ENCODE peak calls at places on chromosomes 12 and 14, in four cellular contexts. U, R, F and E are unnamed samples.

GRCh38 chr12:108029081-108029790 is 99.9 kb upstream of the WSCD2 start:
- DNase-seq in U (no peak), R (no peak), F (no peak), E (no peak)

GRCh38 chr14:74825008-74825407 is 50.9 kb downstream of the PROX2 start:
- DNase-seq in U (no peak), R (no peak), F (no peak), E (no peak)

GRCh38 chr12:22231836-22232235 is 102.7 kb downstream of the ST8SIA1 start:
- DNase-seq in U (no peak), R (no peak), F (no peak), E (no peak)

GRCh38 chr12:34398706-34399630 is 376.7 kb downstream of the ALG10 start:
- DNase-seq in U (no peak), R (no peak), F (peak), E (no peak)

GRCh38 chr14:32043624-32044023 is 33.5 kb upstream of the ARHGAP5 start:
- DNase-seq in U (no peak), R (no peak), F (no peak), E (no peak)

GRCh38 chr14:37122288-37122687 is 50.1 kb downstream of the SLC25A21 start:
- DNase-seq in U (peak), R (peak), F (no peak), E (peak)

GRCh38 chr12:89393551-89394121 is 41.3 kb upstream of the DUSP6 start:
- DNase-seq in U (no peak), R (no peak), F (no peak), E (no peak)

GRCh38 chr12:105228494-105228893 is 7.5 kb downstream of the APPL2 start:
- DNase-seq in U (no peak), R (no peak), F (no peak), E (no peak)

GRCh38 chr14:68094158-68094557 is 274.6 kb downstream of the RAD51B start:
- DNase-seq in U (no peak), R (no peak), F (no peak), E (no peak)

GRCh38 chr12:68349083-68349700 is 17.0 kb upstream of the MDM1 start:
- DNase-seq in U (no peak), R (no peak), F (no peak), E (peak)

GRCh38 chr14:63308723-63309317 is 9.9 kb downstream of the GPHB5 start:
- DNase-seq in U (no peak), R (peak), F (no peak), E (peak)

GRCh38 chr14:52949711-52950409 is 990 bp downstream of the FERMT2 start:
- DNase-seq in U (no peak), R (peak), F (no peak), E (peak)

GRCh38 chr12:121784460-121784859 is 9.0 kb downstream of the RHOF start:
- DNase-seq in U (no peak), R (no peak), F (no peak), E (peak)

GRCh38 chr14:40188006-40188405 is 755.8 kb upstream of the FBXO33 start:
- DNase-seq in U (no peak), R (no peak), F (no peak), E (no peak)

GRCh38 chr14:64725879-64726584 is 21.8 kb downstream of the PLEKHG3 start:
- DNase-seq in U (no peak), R (no peak), F (no peak), E (no peak)

GRCh38 chr12:32437095-32437515 is 37.7 kb downstream of the FGD4 start:
- DNase-seq in U (peak), R (peak), F (no peak), E (peak)

GRCh38 chr12:31510034-31510433 is 80.9 kb downstream of the DENND5B start:
- DNase-seq in U (no peak), R (no peak), F (no peak), E (no peak)

GRCh38 chr14:68975667-68976066 is 3.4 kb downstream of the ACTN1 start:
- DNase-seq in U (no peak), R (no peak), F (no peak), E (peak)

GRCh38 chr12:11171953-11172675 is 1.1 kb downstream of the SMIM10L1 start:
- DNase-seq in U (no peak), R (no peak), F (no peak), E (no peak)

GRCh38 chr14:48735607-48736006 is 850.6 kb downstream of the RPS29 start:
- DNase-seq in U (no peak), R (no peak), F (no peak), E (no peak)

GRCh38 chr12:46915861-46916260 is 90.1 kb upstream of the SLC38A4 start:
- DNase-seq in U (peak), R (no peak), F (no peak), E (no peak)

GRCh38 chr14:99134333-99135046 is 137.5 kb downstream of the BCL11B start:
- DNase-seq in U (no peak), R (no peak), F (no peak), E (no peak)

GRCh38 chr12:121065345-121065744 is 26.3 kb upstream of the OASL start:
- DNase-seq in U (no peak), R (no peak), F (no peak), E (no peak)

GRCh38 chr12:119940881-119941280 is 48.2 kb upstream of the BICDL1 start:
- DNase-seq in U (no peak), R (peak), F (no peak), E (peak)

GRCh38 chr14:67413806-67414769 is 2.1 kb upstream of the PLEK2 start:
- DNase-seq in U (peak), R (peak), F (no peak), E (peak)

GRCh38 chr14:80004871-80005270 is 206.4 kb downstream of the DIO2 start:
- DNase-seq in U (no peak), R (no peak), F (no peak), E (no peak)

GRCh38 chr12:82874935-82875334 is 188.2 kb downstream of the TMTC2 start:
- DNase-seq in U (peak), R (no peak), F (no peak), E (no peak)